ENCODE peak calls at places on chromosomes 13 and 19, in eight cellular contexts. O is IMR-90, Q is heart left ventricle, E is esophagus muscularis mucosa, C is esophagus squamous epithelium, V is uterus, W is gastrocnemius medialis, H is suprapubic skin. L is an unnamed sample.

GRCh38 chr19:7480222-7480974 is 8.4 kb downstream of the PEX11G start:
- DNase-seq in C (no peak), E (no peak), Q (peak), H (no peak), O (no peak), W (peak), V (no peak), L (no peak)

GRCh38 chr13:107144432-107144831 is 576.5 kb upstream of the ARGLU1 start:
- DNase-seq in V (no peak), H (no peak), C (no peak), Q (no peak), W (no peak), O (peak), E (no peak), L (no peak)

GRCh38 chr19:55476100-55476775 is at the start of gene ZNF628:
- DNase-seq in Q (peak), E (peak), V (peak), W (peak), C (peak), H (peak), O (peak), L (peak)

GRCh38 chr19:18594824-18595373 is 6.3 kb downstream of the REX1BD start:
- DNase-seq in C (no peak), Q (no peak), V (no peak), O (no peak), W (no peak), E (no peak), H (no peak), L (no peak)

GRCh38 chr19:30757836-30758617 is 385.8 kb downstream of the ZNF536 start:
- DNase-seq in W (no peak), Q (no peak), C (no peak), E (peak), O (no peak), H (no peak), V (no peak), L (no peak)

GRCh38 chr19:7605490-7606222 is 10.0 kb downstream of the CAMSAP3 start:
- DNase-seq in Q (no peak), O (no peak), H (no peak), E (no peak), V (no peak), W (no peak), C (no peak), L (no peak)

GRCh38 chr19:29290853-29291252 is 77.9 kb upstream of the UQCRFS1 start:
- DNase-seq in Q (no peak), O (no peak), V (no peak), H (peak), C (no peak), E (no peak), W (no peak), L (no peak)

GRCh38 chr13:109919715-109920375 is 133.5 kb upstream of the IRS2 start:
- DNase-seq in C (no peak), H (no peak), V (no peak), E (no peak), Q (no peak), O (peak), W (no peak), L (no peak)

GRCh38 chr13:40283666-40284065 is 382.8 kb downstream of the FOXO1 start:
- DNase-seq in E (no peak), C (no peak), Q (no peak), O (no peak), W (no peak), V (no peak), H (no peak), L (no peak)

GRCh38 chr19:16355293-16356043 is 30.8 kb downstream of the KLF2 start:
- DNase-seq in O (no peak), H (no peak), C (no peak), Q (peak), V (no peak), E (no peak), W (no peak), L (no peak)

GRCh38 chr19:27774827-27775226 is 1438.1 kb downstream of the UQCRFS1 start:
- DNase-seq in E (no peak), O (no peak), H (no peak), C (no peak), V (no peak), Q (no peak), W (no peak), L (no peak)

GRCh38 chr13:113764793-113765190 is 5.8 kb downstream of the TMEM255B start:
- DNase-seq in V (no peak), E (no peak), H (peak), C (no peak), O (no peak), Q (no peak), W (no peak), L (no peak)

GRCh38 chr13:33446821-33447481 is 161.4 kb upstream of the STARD13 start:
- DNase-seq in V (no peak), Q (no peak), W (no peak), E (no peak), C (no peak), O (no peak), H (no peak), L (peak)

GRCh38 chr19:29265436-29265835 is 52.5 kb upstream of the UQCRFS1 start:
- DNase-seq in C (no peak), V (no peak), W (no peak), E (no peak), Q (no peak), H (peak), O (no peak), L (no peak)

GRCh38 chr13:30346159-30346788 is 38.9 kb upstream of the KATNAL1 start:
- DNase-seq in H (no peak), C (no peak), E (no peak), V (no peak), W (peak), Q (no peak), O (no peak), L (no peak)

GRCh38 chr19:10009269-10009665 is 1.0 kb downstream of the COL5A3 start:
- DNase-seq in W (peak), Q (peak), C (no peak), H (no peak), O (peak), E (peak), V (peak), L (peak)

GRCh38 chr13:106241974-106242373 is 293.5 kb downstream of the EFNB2 start:
- DNase-seq in H (no peak), W (no peak), Q (no peak), C (no peak), O (peak), V (no peak), E (no peak), L (no peak)

GRCh38 chr19:14619404-14619803 is 36.5 kb downstream of the CLEC17A start:
- DNase-seq in C (no peak), E (no peak), W (no peak), Q (no peak), V (no peak), H (no peak), O (no peak), L (no peak)

GRCh38 chr13:43786766-43787517 is at the start of gene ENOX1:
- DNase-seq in C (no peak), Q (peak), O (peak), H (peak), E (peak), W (peak), V (peak), L (peak)

GRCh38 chr19:11377237-11377636 is 2.8 kb downstream of the SWSAP1 start:
- DNase-seq in V (peak), Q (no peak), C (no peak), O (peak), E (no peak), H (no peak), W (peak), L (no peak)

GRCh38 chr13:111503905-111504695 is 183.7 kb downstream of the TEX29 start:
- DNase-seq in O (no peak), W (no peak), C (no peak), H (peak), Q (no peak), V (no peak), E (no peak), L (peak)

GRCh38 chr13:27549406-27549981 is 70.8 kb downstream of the LNX2 start:
- DNase-seq in Q (no peak), C (no peak), H (no peak), V (no peak), O (no peak), E (no peak), W (no peak), L (no peak)

GRCh38 chr19:39386557-39386956 is 4.3 kb downstream of the PAF1 start:
- DNase-seq in W (no peak), E (no peak), Q (no peak), V (no peak), C (no peak), H (no peak), O (no peak), L (no peak)

GRCh38 chr19:39389621-39390414 is 1.1 kb downstream of the PAF1 start:
- DNase-seq in H (no peak), V (no peak), O (no peak), W (no peak), C (no peak), E (no peak), Q (no peak), L (peak)

GRCh38 chr19:39390460-39390758 is 497 bp downstream of the PAF1 start:
- DNase-seq in E (no peak), H (no peak), V (peak), C (no peak), W (peak), Q (no peak), O (no peak), L (peak)

GRCh38 chr19:39390759-39391592 is at the start of the genes MED29 and PAF1:
- DNase-seq in H (peak), Q (peak), W (peak), E (peak), C (peak), O (peak), V (peak), L (peak)

GRCh38 chr19:39388657-39389056 is 2.2 kb downstream of the PAF1 start:
- DNase-seq in H (no peak), Q (no peak), V (no peak), W (no peak), C (no peak), E (no peak), O (no peak), L (no peak)
- TF ChIP-seq POLR2A in H (no peak), Q (no peak), V (no peak), W (no peak), C (no peak), E (no peak), O (no peak), L (no peak)

GRCh38 chr13:80214521-80214941 is 126.4 kb downstream of the SPRY2 start:
- DNase-seq in W (no peak), C (no peak), E (no peak), H (no peak), Q (no peak), O (peak), V (no peak), L (no peak)

GRCh38 chr13:80215368-80215767 is 125.6 kb downstream of the SPRY2 start:
- DNase-seq in W (no peak), V (no peak), Q (no peak), O (peak), C (no peak), E (no peak), H (no peak), L (no peak)

GRCh38 chr13:80211573-80211972 is 129.4 kb downstream of the SPRY2 start:
- DNase-seq in O (no peak), C (no peak), H (no peak), W (no peak), V (no peak), E (no peak), Q (no peak), L (no peak)

GRCh38 chr13:80214050-80214449 is 126.9 kb downstream of the SPRY2 start:
- DNase-seq in Q (no peak), W (no peak), O (no peak), H (no peak), C (no peak), V (no peak), E (no peak), L (no peak)

GRCh38 chr13:80213201-80213600 is 127.7 kb downstream of the SPRY2 start:
- DNase-seq in V (no peak), E (no peak), W (no peak), Q (no peak), H (no peak), C (no peak), O (no peak), L (no peak)
- TF ChIP-seq POLR2A in V (no peak), E (no peak), W (no peak), Q (no peak), H (no peak), C (no peak), O (no peak), L (no peak)

GRCh38 chr19:17554968-17555479 is 425 bp upstream of the COLGALT1 start:
- DNase-seq in W (no peak), E (no peak), V (no peak), H (no peak), O (no peak), C (no peak), Q (no peak), L (no peak)

GRCh38 chr19:17557461-17557860 is 2.0 kb downstream of the COLGALT1 start:
- DNase-seq in O (no peak), C (no peak), E (no peak), W (no peak), Q (peak), H (no peak), V (no peak), L (no peak)

GRCh38 chr19:17555929-17556813 is 722 bp downstream of the COLGALT1 start:
- DNase-seq in H (no peak), Q (peak), C (no peak), O (peak), W (peak), E (no peak), V (peak), L (peak)

GRCh38 chr19:17555480-17555928 is at the start of gene COLGALT1:
- DNase-seq in W (peak), H (peak), E (peak), O (peak), V (peak), C (peak), Q (peak), L (peak)

DNA sequence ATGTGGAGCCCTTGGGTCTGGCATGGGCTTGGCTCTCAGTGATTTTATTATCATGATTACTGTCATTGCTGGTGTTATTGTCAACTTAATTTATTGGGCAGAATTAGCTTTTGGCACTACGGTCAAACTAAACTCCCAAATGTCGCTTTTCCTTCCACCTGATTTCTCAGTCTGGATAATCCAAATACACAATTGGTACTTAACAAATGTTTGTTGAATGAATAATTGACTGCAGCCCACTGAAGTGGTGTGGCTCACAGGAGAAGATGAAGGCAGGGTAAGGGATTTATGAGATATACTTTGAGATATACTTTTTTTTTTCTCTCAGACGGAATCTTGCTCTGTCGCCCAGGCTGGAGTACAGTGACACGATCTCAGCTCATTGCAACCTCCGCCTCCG is 1.5 kb downstream of the COLGALT1 start:
- DNase-seq in C (no peak), W (no peak), O (no peak), V (no peak), H (no peak), E (no peak), Q (no peak), L (no peak)
- TF ChIP-seq POLR2A in C (no peak), W (no peak), O (no peak), V (no peak), H (no peak), E (no peak), Q (no peak), L (no peak)

GRCh38 chr13:102395939-102396338 is 5.9 kb downstream of the FGF14 start:
- DNase-seq in W (no peak), E (no peak), C (no peak), O (no peak), Q (no peak), V (no peak), H (no peak), L (no peak)

GRCh38 chr13:102399791-102400618 is 1.8 kb downstream of the FGF14 start:
- DNase-seq in C (no peak), V (no peak), H (no peak), W (no peak), Q (peak), E (no peak), O (no peak), L (no peak)

GRCh38 chr13:102392810-102393209 is 9.0 kb downstream of the FGF14 start:
- DNase-seq in O (no peak), V (no peak), Q (no peak), H (no peak), E (no peak), C (no peak), W (no peak), L (no peak)

GRCh38 chr13:102395174-102395573 is 6.7 kb downstream of the FGF14 start:
- DNase-seq in E (no peak), O (no peak), V (no peak), W (no peak), H (no peak), Q (no peak), C (no peak), L (no peak)

DNA sequence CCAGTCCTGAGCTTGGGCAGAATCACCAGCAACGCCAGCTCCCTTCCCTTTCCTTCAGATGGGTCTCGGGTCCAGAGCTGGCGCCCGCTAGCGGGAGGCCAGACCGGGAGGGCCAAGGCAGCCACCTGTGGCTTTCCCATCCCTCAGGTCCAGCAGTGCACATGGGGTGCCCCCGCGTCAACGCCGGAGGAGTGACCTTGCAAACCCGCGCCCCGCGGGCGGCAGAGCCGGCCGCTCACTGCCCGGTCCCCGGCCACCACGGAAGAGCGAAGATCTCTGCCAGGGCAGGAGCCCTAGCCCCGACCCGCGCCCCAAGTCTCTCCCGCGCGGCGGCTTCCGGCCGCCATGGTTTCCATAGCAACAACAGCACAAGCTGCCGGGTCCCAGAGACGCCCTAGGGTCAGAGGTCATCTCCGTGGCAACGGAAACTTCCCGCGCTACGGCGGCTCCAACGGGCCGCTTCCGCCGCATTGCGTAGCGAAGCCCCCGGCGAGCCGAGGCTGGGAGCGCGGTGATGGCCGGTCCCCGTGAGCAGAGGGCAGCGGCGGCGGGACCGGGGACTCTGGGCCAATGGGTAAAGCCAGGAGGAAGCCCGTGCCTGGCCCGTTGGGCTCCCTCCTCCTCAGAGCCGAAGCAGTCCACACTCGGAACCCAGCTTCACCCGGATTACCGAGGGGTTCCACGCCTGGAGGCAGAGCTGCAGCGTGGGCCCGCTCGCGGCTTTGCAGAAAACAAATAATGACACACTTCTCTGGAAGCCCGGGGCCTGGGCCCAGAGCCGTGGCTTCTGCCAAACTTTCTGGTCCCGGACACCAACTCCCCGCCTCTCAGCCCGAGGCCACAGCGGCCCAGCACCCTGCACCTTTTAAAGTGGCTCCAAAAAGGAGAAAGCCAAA is 7.4 kb downstream of the FGF14 start:
- DNase-seq in O (peak), W (peak), Q (peak), C (peak), V (peak), E (peak), H (peak), L (peak)
- TF ChIP-seq POLR2A in O (no peak), W (no peak), Q (no peak), C (no peak), V (peak), E (peak), H (no peak), L (no peak)

GRCh38 chr19:1401138-1401888 is at the start of gene GAMT:
- DNase-seq in W (no peak), E (no peak), C (no peak), V (no peak), Q (peak), O (no peak), H (no peak), L (no peak)
- TF ChIP-seq POLR2A in W (no peak), E (no peak), C (no peak), V (no peak), Q (no peak), O (no peak), H (no peak), L (no peak)

GRCh38 chr19:948842-949496 is 23.1 kb downstream of the ARID3A start:
- DNase-seq in E (no peak), O (no peak), C (no peak), V (no peak), H (no peak), Q (no peak), W (no peak), L (no peak)

GRCh38 chr19:944663-945241 is 18.9 kb downstream of the ARID3A start:
- DNase-seq in O (no peak), Q (no peak), W (no peak), V (no peak), E (no peak), H (no peak), C (no peak), L (no peak)

GRCh38 chr19:947707-948533 is 22.1 kb downstream of the ARID3A start:
- DNase-seq in Q (peak), W (peak), C (peak), H (no peak), V (no peak), O (no peak), E (no peak), L (peak)

GRCh38 chr19:945401-946252 is 19.8 kb downstream of the ARID3A start:
- DNase-seq in W (no peak), O (no peak), E (no peak), H (no peak), Q (no peak), C (no peak), V (no peak), L (no peak)

GRCh38 chr19:947090-947706 is 21.4 kb downstream of the ARID3A start:
- DNase-seq in O (no peak), W (no peak), H (no peak), E (no peak), V (no peak), Q (no peak), C (no peak), L (no peak)
- TF ChIP-seq POLR2A in O (no peak), W (no peak), H (no peak), E (no peak), V (no peak), Q (no peak), C (no peak), L (no peak)

DNA sequence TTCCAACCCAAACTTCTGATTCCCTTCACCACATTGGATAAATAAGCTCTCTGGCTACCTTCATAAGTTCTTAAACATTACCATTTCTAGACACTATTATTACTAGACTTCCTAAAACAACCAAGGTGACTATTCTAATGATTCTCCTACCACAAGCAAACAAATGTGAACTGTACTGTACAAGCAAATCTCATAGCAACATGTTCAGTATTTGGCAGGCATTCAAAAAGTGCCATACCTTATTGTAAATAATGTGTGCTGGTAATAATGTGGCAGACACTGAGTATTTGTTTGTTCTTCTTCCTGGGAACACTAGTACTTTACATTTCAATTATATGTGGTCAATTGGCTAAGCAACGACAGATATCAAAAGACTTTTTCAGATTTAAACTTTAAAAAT is 986.0 kb upstream of the SPRY2 start:
- DNase-seq in V (no peak), W (no peak), Q (no peak), O (no peak), H (no peak), E (no peak), C (no peak), L (no peak)
- TF ChIP-seq POLR2A in V (no peak), W (no peak), Q (no peak), O (no peak), H (no peak), E (no peak), C (no peak), L (no peak)

L was measured in lower leg skin.